ENCODE peak calls at places on chromosome 6, in ten cellular contexts. One of them, this sample, is unnamed.

GRCh38 chr6:112085666-112086065 is 1.6 kb downstream of the TUBE1 start:
- DNase-seq in thyroid gland: no peak
- DNase-seq in cardiac fibroblast: peak
- DNase-seq in activated CD8-positive, alpha-beta T cell treated with anti-CD3 and anti-CD28 coated beads for 36 hours: no peak
- DNase-seq in fibroblast of pulmonary artery: no peak
- DNase-seq in OCI-LY7: no peak
- DNase-seq in pancreas: no peak
- DNase-seq in PC-9: peak
- DNase-seq in sigmoid colon: no peak
- DNase-seq in nephron progenitor cell: no peak
- DNase-seq in this sample: no peak

GRCh38 chr6:96939019-96939805 is 14.7 kb downstream of the KLHL32 start:
- DNase-seq in thyroid gland: no peak
- DNase-seq in cardiac fibroblast: peak
- DNase-seq in activated CD8-positive, alpha-beta T cell treated with anti-CD3 and anti-CD28 coated beads for 36 hours: peak
- DNase-seq in fibroblast of pulmonary artery: peak
- DNase-seq in OCI-LY7: no peak
- DNase-seq in pancreas: no peak
- DNase-seq in PC-9: peak
- DNase-seq in sigmoid colon: no peak
- DNase-seq in nephron progenitor cell: no peak
- DNase-seq in this sample: no peak

GRCh38 chr6:1390805-1391511 is 1.6 kb downstream of the FOXF2 start:
- DNase-seq in thyroid gland: no peak
- DNase-seq in cardiac fibroblast: peak
- DNase-seq in activated CD8-positive, alpha-beta T cell treated with anti-CD3 and anti-CD28 coated beads for 36 hours: no peak
- DNase-seq in fibroblast of pulmonary artery: no peak
- DNase-seq in OCI-LY7: no peak
- DNase-seq in pancreas: no peak
- DNase-seq in PC-9: no peak
- DNase-seq in sigmoid colon: no peak
- DNase-seq in nephron progenitor cell: peak
- DNase-seq in this sample: no peak

GRCh38 chr6:32785781-32786533 is 22.6 kb upstream of the HLA-DQB2 start:
- DNase-seq in thyroid gland: peak
- DNase-seq in cardiac fibroblast: peak
- DNase-seq in activated CD8-positive, alpha-beta T cell treated with anti-CD3 and anti-CD28 coated beads for 36 hours: peak
- DNase-seq in fibroblast of pulmonary artery: peak
- DNase-seq in OCI-LY7: peak
- DNase-seq in pancreas: peak
- DNase-seq in PC-9: no peak
- DNase-seq in sigmoid colon: peak
- DNase-seq in nephron progenitor cell: peak
- DNase-seq in this sample: no peak

GRCh38 chr6:35474129-35474977 is 6.2 kb downstream of the RPL10A start:
- DNase-seq in thyroid gland: no peak
- DNase-seq in cardiac fibroblast: no peak
- DNase-seq in activated CD8-positive, alpha-beta T cell treated with anti-CD3 and anti-CD28 coated beads for 36 hours: no peak
- DNase-seq in fibroblast of pulmonary artery: no peak
- DNase-seq in OCI-LY7: no peak
- DNase-seq in pancreas: no peak
- DNase-seq in PC-9: no peak
- DNase-seq in sigmoid colon: no peak
- DNase-seq in nephron progenitor cell: no peak
- DNase-seq in this sample: no peak

GRCh38 chr6:81802356-81802755 is 49.9 kb upstream of the TENT5A start:
- DNase-seq in thyroid gland: no peak
- DNase-seq in cardiac fibroblast: no peak
- DNase-seq in activated CD8-positive, alpha-beta T cell treated with anti-CD3 and anti-CD28 coated beads for 36 hours: no peak
- DNase-seq in fibroblast of pulmonary artery: no peak
- DNase-seq in OCI-LY7: no peak
- DNase-seq in pancreas: no peak
- DNase-seq in PC-9: no peak
- DNase-seq in sigmoid colon: no peak
- DNase-seq in nephron progenitor cell: no peak
- DNase-seq in this sample: no peak

GRCh38 chr6:3756516-3757010 is 5.0 kb upstream of the PXDC1 start:
- DNase-seq in thyroid gland: no peak
- DNase-seq in cardiac fibroblast: no peak
- DNase-seq in activated CD8-positive, alpha-beta T cell treated with anti-CD3 and anti-CD28 coated beads for 36 hours: no peak
- DNase-seq in fibroblast of pulmonary artery: no peak
- DNase-seq in OCI-LY7: no peak
- DNase-seq in pancreas: no peak
- DNase-seq in PC-9: no peak
- DNase-seq in sigmoid colon: no peak
- DNase-seq in nephron progenitor cell: no peak
- DNase-seq in this sample: no peak

GRCh38 chr6:5653801-5654200 is 352.9 kb downstream of the NRN1 start:
- DNase-seq in thyroid gland: no peak
- DNase-seq in cardiac fibroblast: no peak
- DNase-seq in activated CD8-positive, alpha-beta T cell treated with anti-CD3 and anti-CD28 coated beads for 36 hours: no peak
- DNase-seq in fibroblast of pulmonary artery: no peak
- DNase-seq in OCI-LY7: no peak
- DNase-seq in pancreas: no peak
- DNase-seq in PC-9: no peak
- DNase-seq in sigmoid colon: no peak
- DNase-seq in nephron progenitor cell: no peak
- DNase-seq in this sample: no peak

GRCh38 chr6:41184761-41185160 is 16.2 kb downstream of the TREML2 start:
- DNase-seq in thyroid gland: no peak
- DNase-seq in cardiac fibroblast: no peak
- DNase-seq in activated CD8-positive, alpha-beta T cell treated with anti-CD3 and anti-CD28 coated beads for 36 hours: no peak
- DNase-seq in fibroblast of pulmonary artery: no peak
- DNase-seq in OCI-LY7: no peak
- DNase-seq in pancreas: no peak
- DNase-seq in PC-9: no peak
- DNase-seq in sigmoid colon: no peak
- DNase-seq in nephron progenitor cell: no peak
- DNase-seq in this sample: no peak

GRCh38 chr6:41177695-41178094 is 14.8 kb upstream of the TREM2 start:
- DNase-seq in thyroid gland: no peak
- DNase-seq in cardiac fibroblast: no peak
- DNase-seq in activated CD8-positive, alpha-beta T cell treated with anti-CD3 and anti-CD28 coated beads for 36 hours: no peak
- DNase-seq in fibroblast of pulmonary artery: no peak
- DNase-seq in OCI-LY7: no peak
- DNase-seq in pancreas: no peak
- DNase-seq in PC-9: no peak
- DNase-seq in sigmoid colon: no peak
- DNase-seq in nephron progenitor cell: no peak
- DNase-seq in this sample: no peak

GRCh38 chr6:41181566-41181965 is 18.6 kb upstream of the TREM2 start:
- DNase-seq in thyroid gland: no peak
- DNase-seq in cardiac fibroblast: no peak
- DNase-seq in activated CD8-positive, alpha-beta T cell treated with anti-CD3 and anti-CD28 coated beads for 36 hours: no peak
- DNase-seq in fibroblast of pulmonary artery: no peak
- DNase-seq in OCI-LY7: no peak
- DNase-seq in pancreas: no peak
- DNase-seq in PC-9: no peak
- DNase-seq in sigmoid colon: no peak
- DNase-seq in nephron progenitor cell: no peak
- DNase-seq in this sample: no peak

GRCh38 chr6:41185991-41186675 is 14.8 kb downstream of the TREML2 start:
- DNase-seq in thyroid gland: no peak
- DNase-seq in cardiac fibroblast: no peak
- DNase-seq in activated CD8-positive, alpha-beta T cell treated with anti-CD3 and anti-CD28 coated beads for 36 hours: no peak
- DNase-seq in fibroblast of pulmonary artery: no peak
- DNase-seq in OCI-LY7: peak
- DNase-seq in pancreas: no peak
- DNase-seq in PC-9: no peak
- DNase-seq in sigmoid colon: no peak
- DNase-seq in nephron progenitor cell: no peak
- DNase-seq in this sample: no peak

GRCh38 chr6:41182069-41183034 is 18.6 kb downstream of the TREML2 start:
- DNase-seq in thyroid gland: peak
- DNase-seq in cardiac fibroblast: peak
- DNase-seq in activated CD8-positive, alpha-beta T cell treated with anti-CD3 and anti-CD28 coated beads for 36 hours: peak
- DNase-seq in fibroblast of pulmonary artery: peak
- DNase-seq in OCI-LY7: peak
- DNase-seq in pancreas: peak
- DNase-seq in PC-9: peak
- DNase-seq in sigmoid colon: no peak
- DNase-seq in nephron progenitor cell: peak
- DNase-seq in this sample: no peak
- TF ChIP-seq CTCF in thyroid gland: peak
- TF ChIP-seq CTCF in cardiac fibroblast: peak
- TF ChIP-seq CTCF in activated CD8-positive, alpha-beta T cell treated with anti-CD3 and anti-CD28 coated beads for 36 hours: peak
- TF ChIP-seq CTCF in fibroblast of pulmonary artery: peak
- TF ChIP-seq CTCF in OCI-LY7: peak
- TF ChIP-seq CTCF in pancreas: peak
- TF ChIP-seq CTCF in PC-9: peak
- TF ChIP-seq CTCF in sigmoid colon: no peak
- TF ChIP-seq CTCF in nephron progenitor cell: peak
- TF ChIP-seq CTCF in this sample: peak

DNA sequence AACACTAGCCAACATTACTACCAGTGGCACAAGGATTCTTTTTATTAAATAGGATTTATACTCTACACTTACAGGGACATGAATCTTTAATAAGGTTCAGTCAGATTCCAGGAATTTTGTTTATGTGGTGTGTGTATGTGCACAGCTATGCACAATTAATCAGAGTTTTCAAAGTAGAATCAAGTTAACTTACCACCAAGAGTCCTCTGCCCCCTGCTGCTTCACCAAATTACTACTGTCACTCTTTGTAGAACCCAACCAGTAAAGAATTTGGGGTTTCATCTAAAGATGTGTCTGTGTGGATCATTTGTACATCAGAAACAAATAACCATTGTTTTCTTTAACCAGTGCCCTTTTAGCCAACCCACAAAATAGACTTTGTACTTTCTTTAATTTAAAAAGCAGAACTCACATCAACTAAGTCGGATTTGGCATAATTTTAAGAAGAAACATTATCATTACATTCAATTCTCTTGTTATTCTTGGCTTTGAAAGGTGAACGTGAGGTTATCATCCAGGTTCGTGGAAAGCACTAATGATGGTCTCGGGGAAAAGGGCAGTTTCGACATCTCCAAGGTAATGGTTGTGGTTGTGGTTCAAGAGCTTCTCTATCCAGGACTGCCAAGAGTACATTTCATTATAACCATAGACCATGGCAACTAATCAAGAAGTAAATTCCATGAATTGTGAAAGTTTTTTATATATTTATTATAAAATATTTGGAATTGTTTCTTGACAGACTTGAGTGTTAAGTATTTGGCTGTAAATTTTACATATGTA is 514.3 kb upstream of the ID4 start:
- DNase-seq in thyroid gland: no peak
- DNase-seq in cardiac fibroblast: peak
- DNase-seq in activated CD8-positive, alpha-beta T cell treated with anti-CD3 and anti-CD28 coated beads for 36 hours: no peak
- DNase-seq in fibroblast of pulmonary artery: peak
- DNase-seq in OCI-LY7: no peak
- DNase-seq in pancreas: no peak
- DNase-seq in PC-9: no peak
- DNase-seq in sigmoid colon: no peak
- DNase-seq in nephron progenitor cell: no peak
- DNase-seq in this sample: no peak
- TF ChIP-seq CTCF in thyroid gland: no peak
- TF ChIP-seq CTCF in cardiac fibroblast: no peak
- TF ChIP-seq CTCF in activated CD8-positive, alpha-beta T cell treated with anti-CD3 and anti-CD28 coated beads for 36 hours: no peak
- TF ChIP-seq CTCF in fibroblast of pulmonary artery: peak
- TF ChIP-seq CTCF in OCI-LY7: no peak
- TF ChIP-seq CTCF in pancreas: no peak
- TF ChIP-seq CTCF in PC-9: no peak
- TF ChIP-seq CTCF in sigmoid colon: no peak
- TF ChIP-seq CTCF in nephron progenitor cell: no peak
- TF ChIP-seq CTCF in this sample: no peak

GRCh38 chr6:69868252-69868804 is 2.0 kb downstream of the COL19A1 start:
- DNase-seq in thyroid gland: no peak
- DNase-seq in cardiac fibroblast: no peak
- DNase-seq in activated CD8-positive, alpha-beta T cell treated with anti-CD3 and anti-CD28 coated beads for 36 hours: no peak
- DNase-seq in fibroblast of pulmonary artery: no peak
- DNase-seq in OCI-LY7: no peak
- DNase-seq in pancreas: no peak
- DNase-seq in PC-9: no peak
- DNase-seq in sigmoid colon: no peak
- DNase-seq in nephron progenitor cell: no peak
- DNase-seq in this sample: no peak
- TF ChIP-seq CTCF in thyroid gland: no peak
- TF ChIP-seq CTCF in cardiac fibroblast: no peak
- TF ChIP-seq CTCF in activated CD8-positive, alpha-beta T cell treated with anti-CD3 and anti-CD28 coated beads for 36 hours: no peak
- TF ChIP-seq CTCF in fibroblast of pulmonary artery: no peak
- TF ChIP-seq CTCF in OCI-LY7: peak
- TF ChIP-seq CTCF in pancreas: no peak
- TF ChIP-seq CTCF in PC-9: no peak
- TF ChIP-seq CTCF in sigmoid colon: no peak
- TF ChIP-seq CTCF in nephron progenitor cell: no peak
- TF ChIP-seq CTCF in this sample: no peak

GRCh38 chr6:47075168-47075567 is 33.0 kb upstream of the ADGRF1 start:
- DNase-seq in thyroid gland: no peak
- DNase-seq in cardiac fibroblast: no peak
- DNase-seq in activated CD8-positive, alpha-beta T cell treated with anti-CD3 and anti-CD28 coated beads for 36 hours: no peak
- DNase-seq in fibroblast of pulmonary artery: no peak
- DNase-seq in OCI-LY7: no peak
- DNase-seq in pancreas: no peak
- DNase-seq in PC-9: no peak
- DNase-seq in sigmoid colon: no peak
- DNase-seq in nephron progenitor cell: no peak
- DNase-seq in this sample: no peak

GRCh38 chr6:47075741-47076421 is 33.7 kb upstream of the ADGRF1 start:
- DNase-seq in thyroid gland: no peak
- DNase-seq in cardiac fibroblast: no peak
- DNase-seq in activated CD8-positive, alpha-beta T cell treated with anti-CD3 and anti-CD28 coated beads for 36 hours: no peak
- DNase-seq in fibroblast of pulmonary artery: no peak
- DNase-seq in OCI-LY7: no peak
- DNase-seq in pancreas: no peak
- DNase-seq in PC-9: no peak
- DNase-seq in sigmoid colon: no peak
- DNase-seq in nephron progenitor cell: no peak
- DNase-seq in this sample: no peak

GRCh38 chr6:47072667-47073066 is 30.5 kb upstream of the ADGRF1 start:
- DNase-seq in thyroid gland: no peak
- DNase-seq in cardiac fibroblast: no peak
- DNase-seq in activated CD8-positive, alpha-beta T cell treated with anti-CD3 and anti-CD28 coated beads for 36 hours: no peak
- DNase-seq in fibroblast of pulmonary artery: no peak
- DNase-seq in OCI-LY7: no peak
- DNase-seq in pancreas: no peak
- DNase-seq in PC-9: no peak
- DNase-seq in sigmoid colon: no peak
- DNase-seq in nephron progenitor cell: no peak
- DNase-seq in this sample: no peak

GRCh38 chr6:47071681-47072080 is 29.5 kb upstream of the ADGRF1 start:
- DNase-seq in thyroid gland: no peak
- DNase-seq in cardiac fibroblast: no peak
- DNase-seq in activated CD8-positive, alpha-beta T cell treated with anti-CD3 and anti-CD28 coated beads for 36 hours: no peak
- DNase-seq in fibroblast of pulmonary artery: no peak
- DNase-seq in OCI-LY7: no peak
- DNase-seq in pancreas: no peak
- DNase-seq in PC-9: no peak
- DNase-seq in sigmoid colon: no peak
- DNase-seq in nephron progenitor cell: no peak
- DNase-seq in this sample: no peak

DNA sequence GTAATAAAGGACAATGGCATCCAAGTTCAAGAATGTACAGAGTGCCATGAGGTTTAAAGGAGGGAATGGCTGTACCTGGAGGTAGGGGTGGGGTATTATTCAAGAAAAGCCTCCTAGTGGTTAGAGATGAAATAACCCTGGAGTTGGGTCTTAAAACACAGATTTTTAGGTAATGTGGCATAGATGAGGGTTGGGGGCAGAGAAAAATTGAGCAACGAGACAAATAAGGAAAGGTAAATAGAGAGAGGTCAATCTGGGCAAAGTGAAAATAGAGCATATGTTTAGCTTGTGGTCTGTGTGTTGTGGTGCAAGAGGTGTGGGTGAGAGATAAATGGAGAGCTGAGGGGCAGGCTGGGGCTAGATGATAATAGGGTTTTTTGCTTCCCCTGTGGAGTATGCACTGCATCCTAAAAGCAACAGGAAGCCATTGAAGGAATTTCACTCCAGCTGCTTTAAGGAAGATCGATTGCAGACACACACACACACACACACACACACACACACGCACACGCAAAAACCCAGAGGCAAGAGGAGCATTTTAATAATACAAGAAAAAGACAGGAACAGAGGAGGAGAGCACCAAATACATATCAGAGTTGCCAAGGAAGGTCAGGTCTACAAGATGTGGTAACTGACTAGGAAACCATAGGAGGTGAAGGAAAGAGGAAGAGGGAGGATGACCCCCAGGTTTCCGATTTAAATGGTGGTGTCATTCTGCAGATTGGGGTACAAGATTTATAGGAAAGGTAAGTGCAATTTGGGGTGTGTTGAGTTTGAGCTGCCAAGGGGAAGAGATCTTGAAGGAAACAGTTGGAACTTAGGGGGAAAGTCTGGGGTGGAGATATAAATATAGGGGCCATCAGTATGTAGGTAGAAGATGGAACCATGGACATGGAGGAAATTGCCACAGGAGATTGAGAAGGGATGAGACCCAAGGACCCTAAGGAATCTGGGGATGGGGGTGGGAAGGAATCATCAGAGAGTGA is 31.3 kb upstream of the ADGRF1 start:
- DNase-seq in thyroid gland: no peak
- DNase-seq in cardiac fibroblast: no peak
- DNase-seq in activated CD8-positive, alpha-beta T cell treated with anti-CD3 and anti-CD28 coated beads for 36 hours: no peak
- DNase-seq in fibroblast of pulmonary artery: no peak
- DNase-seq in OCI-LY7: peak
- DNase-seq in pancreas: no peak
- DNase-seq in PC-9: peak
- DNase-seq in sigmoid colon: no peak
- DNase-seq in nephron progenitor cell: no peak
- DNase-seq in this sample: no peak
- TF ChIP-seq CTCF in thyroid gland: no peak
- TF ChIP-seq CTCF in cardiac fibroblast: peak
- TF ChIP-seq CTCF in activated CD8-positive, alpha-beta T cell treated with anti-CD3 and anti-CD28 coated beads for 36 hours: no peak
- TF ChIP-seq CTCF in fibroblast of pulmonary artery: peak
- TF ChIP-seq CTCF in OCI-LY7: peak
- TF ChIP-seq CTCF in pancreas: no peak
- TF ChIP-seq CTCF in PC-9: peak
- TF ChIP-seq CTCF in sigmoid colon: no peak
- TF ChIP-seq CTCF in nephron progenitor cell: no peak
- TF ChIP-seq CTCF in this sample: peak